ENCODE peak calls at places on chromosomes 5 and 9, in five cellular contexts. J is prostate gland, G is transverse colon, B is IMR-90, V is breast epithelium. M is an unnamed sample.

GRCh38 chr9:27382989-27383388 is 86.0 kb upstream of the EQTN start:
- DNase-seq in J (no peak), G (no peak), V (no peak), B (no peak), M (no peak)

GRCh38 chr5:35122819-35123218 is 75.1 kb upstream of the AGXT2 start:
- DNase-seq in G (no peak), V (no peak), J (no peak), B (no peak), M (no peak)

GRCh38 chr5:14581891-14582796 is 552 bp downstream of the OTULINL start:
- DNase-seq in V (peak), J (peak), G (peak), B (no peak), M (peak)

GRCh38 chr5:175460126-175460525 is 16.1 kb upstream of the DRD1 start:
- DNase-seq in G (no peak), B (peak), J (no peak), V (no peak), M (no peak)

GRCh38 chr5:123454236-123454911 is 31.2 kb upstream of the CEP120 start:
- DNase-seq in G (no peak), B (peak), V (no peak), J (no peak), M (no peak)

GRCh38 chr9:85702191-85702590 is 39.6 kb downstream of the AGTPBP1 start:
- DNase-seq in G (no peak), B (no peak), J (no peak), V (no peak), M (no peak)

GRCh38 chr5:172561151-172561550 is 79.9 kb upstream of the NEURL1B start:
- DNase-seq in B (peak), V (no peak), J (no peak), G (no peak), M (no peak)

GRCh38 chr9:129646654-129647053 is 4.7 kb upstream of the ASB6 start:
- DNase-seq in G (no peak), B (no peak), V (no peak), J (no peak), M (no peak)

GRCh38 chr5:179206366-179206765 is 138.9 kb downstream of the ADAMTS2 start:
- DNase-seq in B (no peak), J (no peak), V (no peak), G (no peak), M (no peak)

GRCh38 chr5:16082053-16082452 is 97.5 kb downstream of the MARCHF11 start:
- DNase-seq in J (no peak), B (no peak), V (no peak), G (no peak), M (no peak)

GRCh38 chr5:5306696-5307095 is 115.8 kb upstream of the ICE1 start:
- DNase-seq in G (no peak), V (no peak), J (no peak), B (peak), M (no peak)

GRCh38 chr5:74951855-74952254 is 85.7 kb upstream of the FAM169A start:
- DNase-seq in V (no peak), G (no peak), B (no peak), J (no peak), M (no peak)
- H3K4me3 ChIP-seq in V (no peak), G (no peak), B (no peak), J (no peak), M (no peak)

DNA sequence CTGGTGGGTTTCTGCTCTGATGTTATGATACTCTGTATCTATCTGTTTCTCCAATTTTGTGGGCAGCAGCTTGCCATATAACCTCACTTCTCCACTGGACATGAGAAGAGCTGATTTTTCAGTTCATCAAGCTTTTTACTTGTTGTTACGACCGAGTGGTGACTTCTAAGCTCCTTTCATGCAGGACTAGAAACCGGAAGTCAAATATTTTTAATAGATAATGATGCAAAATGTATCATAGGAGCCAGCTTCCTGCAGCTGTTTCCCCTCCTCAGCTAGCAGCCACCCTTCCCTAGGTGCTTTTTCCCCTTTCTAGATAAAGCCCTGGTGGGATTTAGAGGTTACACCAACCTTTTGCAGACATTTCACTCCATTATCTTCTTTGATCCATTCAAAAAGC is 17.0 kb upstream of the ADAM19 start:
- DNase-seq in B (no peak), G (no peak), J (no peak), V (no peak), M (no peak)
- TF ChIP-seq POLR2A in B (no peak), G (no peak), J (no peak), V (no peak), M (no peak)

DNA sequence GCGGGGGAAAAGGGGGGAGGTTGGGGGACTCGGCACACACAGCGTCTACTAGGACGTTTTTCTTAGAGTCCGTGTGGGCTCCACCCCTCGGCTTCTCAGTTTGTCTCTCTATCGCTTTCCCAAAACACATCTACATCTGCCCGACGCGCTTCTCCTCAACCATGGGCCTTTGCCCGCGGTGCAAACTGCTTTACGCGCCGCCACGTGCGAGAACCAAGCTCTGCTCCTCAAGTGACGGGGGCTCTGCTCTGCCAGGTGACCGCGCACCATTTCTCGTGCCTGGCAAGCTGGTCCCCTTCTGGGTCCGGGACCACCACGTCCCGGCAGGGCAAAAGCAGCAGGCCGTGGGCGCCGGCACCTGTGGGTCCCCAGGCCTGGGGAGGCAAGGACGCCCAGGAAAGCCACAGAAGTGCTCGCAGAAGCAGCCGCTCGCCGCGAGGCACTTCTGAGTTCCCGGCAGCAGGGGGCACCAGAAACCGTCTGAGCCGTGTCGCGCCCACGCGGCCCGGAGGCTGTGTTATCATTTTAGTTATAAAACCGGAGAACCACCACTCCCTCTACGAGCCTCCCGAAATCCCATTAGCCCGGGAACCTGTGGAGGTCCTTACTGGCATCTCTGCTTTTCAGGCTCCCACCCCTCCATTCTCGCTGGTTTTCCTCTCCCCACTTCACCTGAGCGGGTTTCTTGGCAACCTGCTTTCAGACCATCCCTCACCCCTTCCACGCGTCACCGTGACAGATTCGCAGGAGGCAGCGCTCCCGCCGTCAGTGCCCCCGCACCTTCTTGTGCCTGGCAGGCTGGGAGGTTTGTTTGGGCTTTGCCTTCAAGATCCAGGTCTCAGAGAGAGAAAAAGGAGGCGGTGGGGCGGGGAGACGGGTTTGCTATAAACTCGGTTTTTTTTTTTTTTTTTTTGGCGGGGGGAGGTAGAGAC is 2.5 kb downstream of the GDNF start:
- DNase-seq in J (peak), B (peak), G (peak), V (peak), M (peak)
- H3K4me3 ChIP-seq in J (peak), B (peak), G (peak), V (peak), M (peak)

GRCh38 chr5:176802116-176802784 is 8.1 kb upstream of the UNC5A start:
- DNase-seq in V (no peak), B (no peak), J (no peak), G (no peak), M (no peak)

GRCh38 chr5:176800024-176800423 is 10.3 kb upstream of the UNC5A start:
- DNase-seq in J (no peak), B (no peak), V (no peak), G (no peak), M (no peak)

GRCh38 chr5:176806137-176806536 is 4.2 kb upstream of the UNC5A start:
- DNase-seq in B (peak), V (no peak), G (no peak), J (no peak), M (no peak)

GRCh38 chr5:176803943-176804498 is 6.3 kb upstream of the UNC5A start:
- DNase-seq in J (no peak), V (no peak), B (peak), G (no peak), M (no peak)

GRCh38 chr5:176803027-176803942 is 7.1 kb upstream of the UNC5A start:
- DNase-seq in J (no peak), B (no peak), V (no peak), G (no peak), M (no peak)
- TF ChIP-seq POLR2A in J (no peak), B (no peak), V (no peak), G (no peak), M (no peak)